ENCODE peak calls at places on chromosomes 13 and 19, in ten cellular contexts. One of them, this sample, is unnamed.

GRCh38 chr19:49103331-49104085 is 10.7 kb upstream of the LIN7B start:
- DNase-seq in activated naive CD8-positive, alpha-beta T cell treated with anti-CD3 and anti-CD28 coated beads for 36 hours: no peak
- DNase-seq in Kasumi-1: no peak
- DNase-seq in left kidney: peak; percentile 22
- DNase-seq in EL: no peak
- DNase-seq in smooth muscle cell of the brain vasculature: no peak
- DNase-seq in activated T-cell treated with anti-CD3 and anti-CD28 coated beads, Interleukin-2, amount 50 U/mL, for 1 hour: no peak
- DNase-seq in T-helper 17 cell: no peak
- DNase-seq in NCI-H2029: no peak
- DNase-seq in stimulated activated CD8-positive, alpha-beta memory T cell treated with anti-CD3 and anti-CD28 coated beads, Interleukin-2, amount 100 ng/mL, for 48 hours: no peak
- DNase-seq in this sample: no peak

GRCh38 chr13:56869671-56870070 is 271.0 kb upstream of the PRR20A start:
- DNase-seq in activated naive CD8-positive, alpha-beta T cell treated with anti-CD3 and anti-CD28 coated beads for 36 hours: no peak
- DNase-seq in Kasumi-1: no peak
- DNase-seq in left kidney: no peak
- DNase-seq in EL: no peak
- DNase-seq in smooth muscle cell of the brain vasculature: no peak
- DNase-seq in activated T-cell treated with anti-CD3 and anti-CD28 coated beads, Interleukin-2, amount 50 U/mL, for 1 hour: no peak
- DNase-seq in T-helper 17 cell: no peak
- DNase-seq in NCI-H2029: no peak
- DNase-seq in stimulated activated CD8-positive, alpha-beta memory T cell treated with anti-CD3 and anti-CD28 coated beads, Interleukin-2, amount 100 ng/mL, for 48 hours: no peak
- DNase-seq in this sample: no peak

GRCh38 chr19:29812080-29812880 is 489 bp downstream of the CCNE1 start:
- DNase-seq in activated naive CD8-positive, alpha-beta T cell treated with anti-CD3 and anti-CD28 coated beads for 36 hours: peak; percentile 21
- DNase-seq in Kasumi-1: no peak
- DNase-seq in left kidney: peak; percentile 39
- DNase-seq in EL: peak; percentile 6
- DNase-seq in smooth muscle cell of the brain vasculature: no peak
- DNase-seq in activated T-cell treated with anti-CD3 and anti-CD28 coated beads, Interleukin-2, amount 50 U/mL, for 1 hour: peak; percentile 40
- DNase-seq in T-helper 17 cell: peak; percentile 7
- DNase-seq in NCI-H2029: no peak
- DNase-seq in stimulated activated CD8-positive, alpha-beta memory T cell treated with anti-CD3 and anti-CD28 coated beads, Interleukin-2, amount 100 ng/mL, for 48 hours: no peak
- DNase-seq in this sample: no peak

GRCh38 chr19:47381653-47382279 is 32.7 kb downstream of the DHX34 start:
- DNase-seq in activated naive CD8-positive, alpha-beta T cell treated with anti-CD3 and anti-CD28 coated beads for 36 hours: no peak
- DNase-seq in Kasumi-1: no peak
- DNase-seq in left kidney: no peak
- DNase-seq in EL: no peak
- DNase-seq in smooth muscle cell of the brain vasculature: no peak
- DNase-seq in activated T-cell treated with anti-CD3 and anti-CD28 coated beads, Interleukin-2, amount 50 U/mL, for 1 hour: no peak
- DNase-seq in T-helper 17 cell: no peak
- DNase-seq in NCI-H2029: no peak
- DNase-seq in stimulated activated CD8-positive, alpha-beta memory T cell treated with anti-CD3 and anti-CD28 coated beads, Interleukin-2, amount 100 ng/mL, for 48 hours: no peak
- DNase-seq in this sample: no peak

GRCh38 chr13:43128504-43128929 is 105.1 kb downstream of the DNAJC15 start:
- DNase-seq in activated naive CD8-positive, alpha-beta T cell treated with anti-CD3 and anti-CD28 coated beads for 36 hours: no peak
- DNase-seq in Kasumi-1: no peak
- DNase-seq in left kidney: peak; percentile 58
- DNase-seq in EL: no peak
- DNase-seq in smooth muscle cell of the brain vasculature: no peak
- DNase-seq in activated T-cell treated with anti-CD3 and anti-CD28 coated beads, Interleukin-2, amount 50 U/mL, for 1 hour: no peak
- DNase-seq in T-helper 17 cell: no peak
- DNase-seq in NCI-H2029: no peak
- DNase-seq in stimulated activated CD8-positive, alpha-beta memory T cell treated with anti-CD3 and anti-CD28 coated beads, Interleukin-2, amount 100 ng/mL, for 48 hours: no peak
- DNase-seq in this sample: no peak

GRCh38 chr19:41868120-41868988 is 8.3 kb downstream of the RPS19 start:
- DNase-seq in activated naive CD8-positive, alpha-beta T cell treated with anti-CD3 and anti-CD28 coated beads for 36 hours: no peak
- DNase-seq in Kasumi-1: no peak
- DNase-seq in left kidney: no peak
- DNase-seq in EL: no peak
- DNase-seq in smooth muscle cell of the brain vasculature: no peak
- DNase-seq in activated T-cell treated with anti-CD3 and anti-CD28 coated beads, Interleukin-2, amount 50 U/mL, for 1 hour: no peak
- DNase-seq in T-helper 17 cell: no peak
- DNase-seq in NCI-H2029: peak; percentile 75
- DNase-seq in stimulated activated CD8-positive, alpha-beta memory T cell treated with anti-CD3 and anti-CD28 coated beads, Interleukin-2, amount 100 ng/mL, for 48 hours: no peak
- DNase-seq in this sample: no peak

GRCh38 chr13:114105351-114106225 is 26.8 kb downstream of the RASA3 start:
- DNase-seq in activated naive CD8-positive, alpha-beta T cell treated with anti-CD3 and anti-CD28 coated beads for 36 hours: no peak
- DNase-seq in Kasumi-1: no peak
- DNase-seq in left kidney: peak; percentile 57
- DNase-seq in EL: peak; percentile 32
- DNase-seq in smooth muscle cell of the brain vasculature: no peak
- DNase-seq in activated T-cell treated with anti-CD3 and anti-CD28 coated beads, Interleukin-2, amount 50 U/mL, for 1 hour: peak; percentile 15
- DNase-seq in T-helper 17 cell: no peak
- DNase-seq in NCI-H2029: no peak
- DNase-seq in stimulated activated CD8-positive, alpha-beta memory T cell treated with anti-CD3 and anti-CD28 coated beads, Interleukin-2, amount 100 ng/mL, for 48 hours: no peak
- DNase-seq in this sample: no peak

GRCh38 chr13:77062097-77062496 is 35.1 kb upstream of the FBXL3 start:
- DNase-seq in activated naive CD8-positive, alpha-beta T cell treated with anti-CD3 and anti-CD28 coated beads for 36 hours: no peak
- DNase-seq in Kasumi-1: no peak
- DNase-seq in left kidney: no peak
- DNase-seq in EL: no peak
- DNase-seq in smooth muscle cell of the brain vasculature: no peak
- DNase-seq in activated T-cell treated with anti-CD3 and anti-CD28 coated beads, Interleukin-2, amount 50 U/mL, for 1 hour: no peak
- DNase-seq in T-helper 17 cell: no peak
- DNase-seq in NCI-H2029: no peak
- DNase-seq in stimulated activated CD8-positive, alpha-beta memory T cell treated with anti-CD3 and anti-CD28 coated beads, Interleukin-2, amount 100 ng/mL, for 48 hours: no peak
- DNase-seq in this sample: peak; percentile 67

GRCh38 chr13:113769881-113770280 is 10.9 kb downstream of the TMEM255B start:
- DNase-seq in activated naive CD8-positive, alpha-beta T cell treated with anti-CD3 and anti-CD28 coated beads for 36 hours: no peak
- DNase-seq in Kasumi-1: no peak
- DNase-seq in left kidney: peak; percentile 10
- DNase-seq in EL: no peak
- DNase-seq in smooth muscle cell of the brain vasculature: no peak
- DNase-seq in activated T-cell treated with anti-CD3 and anti-CD28 coated beads, Interleukin-2, amount 50 U/mL, for 1 hour: no peak
- DNase-seq in T-helper 17 cell: no peak
- DNase-seq in NCI-H2029: no peak
- DNase-seq in stimulated activated CD8-positive, alpha-beta memory T cell treated with anti-CD3 and anti-CD28 coated beads, Interleukin-2, amount 100 ng/mL, for 48 hours: no peak
- DNase-seq in this sample: no peak

GRCh38 chr13:27354379-27354778 is 70.0 kb upstream of the GTF3A start:
- DNase-seq in activated naive CD8-positive, alpha-beta T cell treated with anti-CD3 and anti-CD28 coated beads for 36 hours: no peak
- DNase-seq in Kasumi-1: no peak
- DNase-seq in left kidney: no peak
- DNase-seq in EL: peak; percentile 6
- DNase-seq in smooth muscle cell of the brain vasculature: no peak
- DNase-seq in activated T-cell treated with anti-CD3 and anti-CD28 coated beads, Interleukin-2, amount 50 U/mL, for 1 hour: no peak
- DNase-seq in T-helper 17 cell: no peak
- DNase-seq in NCI-H2029: no peak
- DNase-seq in stimulated activated CD8-positive, alpha-beta memory T cell treated with anti-CD3 and anti-CD28 coated beads, Interleukin-2, amount 100 ng/mL, for 48 hours: no peak
- DNase-seq in this sample: peak; percentile 77

GRCh38 chr13:110283661-110284516 is 23.1 kb downstream of the COL4A1 start:
- DNase-seq in activated naive CD8-positive, alpha-beta T cell treated with anti-CD3 and anti-CD28 coated beads for 36 hours: no peak
- DNase-seq in Kasumi-1: no peak
- DNase-seq in left kidney: no peak
- DNase-seq in EL: peak; percentile 68
- DNase-seq in smooth muscle cell of the brain vasculature: no peak
- DNase-seq in activated T-cell treated with anti-CD3 and anti-CD28 coated beads, Interleukin-2, amount 50 U/mL, for 1 hour: no peak
- DNase-seq in T-helper 17 cell: no peak
- DNase-seq in NCI-H2029: no peak
- DNase-seq in stimulated activated CD8-positive, alpha-beta memory T cell treated with anti-CD3 and anti-CD28 coated beads, Interleukin-2, amount 100 ng/mL, for 48 hours: no peak
- DNase-seq in this sample: peak; percentile 66

GRCh38 chr13:112245959-112246358 is 130.2 kb upstream of the SPACA7 start:
- DNase-seq in activated naive CD8-positive, alpha-beta T cell treated with anti-CD3 and anti-CD28 coated beads for 36 hours: no peak
- DNase-seq in Kasumi-1: no peak
- DNase-seq in left kidney: no peak
- DNase-seq in EL: no peak
- DNase-seq in smooth muscle cell of the brain vasculature: no peak
- DNase-seq in activated T-cell treated with anti-CD3 and anti-CD28 coated beads, Interleukin-2, amount 50 U/mL, for 1 hour: no peak
- DNase-seq in T-helper 17 cell: no peak
- DNase-seq in NCI-H2029: no peak
- DNase-seq in stimulated activated CD8-positive, alpha-beta memory T cell treated with anti-CD3 and anti-CD28 coated beads, Interleukin-2, amount 100 ng/mL, for 48 hours: no peak
- DNase-seq in this sample: no peak

GRCh38 chr13:72864142-72865035 is 82.5 kb downstream of the PIBF1 start:
- DNase-seq in activated naive CD8-positive, alpha-beta T cell treated with anti-CD3 and anti-CD28 coated beads for 36 hours: no peak
- DNase-seq in Kasumi-1: no peak
- DNase-seq in left kidney: no peak
- DNase-seq in EL: peak; percentile 32
- DNase-seq in smooth muscle cell of the brain vasculature: no peak
- DNase-seq in activated T-cell treated with anti-CD3 and anti-CD28 coated beads, Interleukin-2, amount 50 U/mL, for 1 hour: no peak
- DNase-seq in T-helper 17 cell: no peak
- DNase-seq in NCI-H2029: no peak
- DNase-seq in stimulated activated CD8-positive, alpha-beta memory T cell treated with anti-CD3 and anti-CD28 coated beads, Interleukin-2, amount 100 ng/mL, for 48 hours: no peak
- DNase-seq in this sample: peak; percentile 69

GRCh38 chr19:3266792-3267469 is 42.5 kb downstream of the CELF5 start:
- DNase-seq in activated naive CD8-positive, alpha-beta T cell treated with anti-CD3 and anti-CD28 coated beads for 36 hours: no peak
- DNase-seq in Kasumi-1: no peak
- DNase-seq in left kidney: peak; percentile 29
- DNase-seq in EL: no peak
- DNase-seq in smooth muscle cell of the brain vasculature: no peak
- DNase-seq in activated T-cell treated with anti-CD3 and anti-CD28 coated beads, Interleukin-2, amount 50 U/mL, for 1 hour: no peak
- DNase-seq in T-helper 17 cell: no peak
- DNase-seq in NCI-H2029: no peak
- DNase-seq in stimulated activated CD8-positive, alpha-beta memory T cell treated with anti-CD3 and anti-CD28 coated beads, Interleukin-2, amount 100 ng/mL, for 48 hours: no peak
- DNase-seq in this sample: no peak

GRCh38 chr19:5680083-5680436 is 256 bp downstream of the MICOS13 start:
- DNase-seq in activated naive CD8-positive, alpha-beta T cell treated with anti-CD3 and anti-CD28 coated beads for 36 hours: no peak
- DNase-seq in Kasumi-1: no peak
- DNase-seq in left kidney: no peak
- DNase-seq in EL: peak; percentile 42
- DNase-seq in smooth muscle cell of the brain vasculature: no peak
- DNase-seq in activated T-cell treated with anti-CD3 and anti-CD28 coated beads, Interleukin-2, amount 50 U/mL, for 1 hour: peak; percentile 35
- DNase-seq in T-helper 17 cell: no peak
- DNase-seq in NCI-H2029: no peak
- DNase-seq in stimulated activated CD8-positive, alpha-beta memory T cell treated with anti-CD3 and anti-CD28 coated beads, Interleukin-2, amount 100 ng/mL, for 48 hours: no peak
- DNase-seq in this sample: peak; percentile 21

GRCh38 chr13:32209670-32210069 is 105.5 kb downstream of the ZAR1L start:
- DNase-seq in activated naive CD8-positive, alpha-beta T cell treated with anti-CD3 and anti-CD28 coated beads for 36 hours: no peak
- DNase-seq in Kasumi-1: no peak
- DNase-seq in left kidney: no peak
- DNase-seq in EL: no peak
- DNase-seq in smooth muscle cell of the brain vasculature: no peak
- DNase-seq in activated T-cell treated with anti-CD3 and anti-CD28 coated beads, Interleukin-2, amount 50 U/mL, for 1 hour: no peak
- DNase-seq in T-helper 17 cell: no peak
- DNase-seq in NCI-H2029: no peak
- DNase-seq in stimulated activated CD8-positive, alpha-beta memory T cell treated with anti-CD3 and anti-CD28 coated beads, Interleukin-2, amount 100 ng/mL, for 48 hours: no peak
- DNase-seq in this sample: peak; percentile 36

GRCh38 chr13:81929988-81930387 is 1589.1 kb upstream of the SPRY2 start:
- DNase-seq in activated naive CD8-positive, alpha-beta T cell treated with anti-CD3 and anti-CD28 coated beads for 36 hours: no peak
- DNase-seq in Kasumi-1: peak; percentile 64
- DNase-seq in left kidney: peak; percentile 68
- DNase-seq in EL: peak; percentile 40
- DNase-seq in smooth muscle cell of the brain vasculature: no peak
- DNase-seq in activated T-cell treated with anti-CD3 and anti-CD28 coated beads, Interleukin-2, amount 50 U/mL, for 1 hour: no peak
- DNase-seq in T-helper 17 cell: no peak
- DNase-seq in NCI-H2029: no peak
- DNase-seq in stimulated activated CD8-positive, alpha-beta memory T cell treated with anti-CD3 and anti-CD28 coated beads, Interleukin-2, amount 100 ng/mL, for 48 hours: no peak
- DNase-seq in this sample: no peak

GRCh38 chr13:91101436-91101835 is 246.1 kb upstream of the MIR17HG start:
- DNase-seq in activated naive CD8-positive, alpha-beta T cell treated with anti-CD3 and anti-CD28 coated beads for 36 hours: no peak
- DNase-seq in Kasumi-1: no peak
- DNase-seq in left kidney: peak; percentile 38
- DNase-seq in EL: no peak
- DNase-seq in smooth muscle cell of the brain vasculature: no peak
- DNase-seq in activated T-cell treated with anti-CD3 and anti-CD28 coated beads, Interleukin-2, amount 50 U/mL, for 1 hour: no peak
- DNase-seq in T-helper 17 cell: no peak
- DNase-seq in NCI-H2029: no peak
- DNase-seq in stimulated activated CD8-positive, alpha-beta memory T cell treated with anti-CD3 and anti-CD28 coated beads, Interleukin-2, amount 100 ng/mL, for 48 hours: no peak
- DNase-seq in this sample: no peak

GRCh38 chr13:46562581-46562980 is 9.6 kb downstream of the LRCH1 start:
- DNase-seq in activated naive CD8-positive, alpha-beta T cell treated with anti-CD3 and anti-CD28 coated beads for 36 hours: no peak
- DNase-seq in Kasumi-1: no peak
- DNase-seq in left kidney: no peak
- DNase-seq in EL: no peak
- DNase-seq in smooth muscle cell of the brain vasculature: no peak
- DNase-seq in activated T-cell treated with anti-CD3 and anti-CD28 coated beads, Interleukin-2, amount 50 U/mL, for 1 hour: no peak
- DNase-seq in T-helper 17 cell: no peak
- DNase-seq in NCI-H2029: no peak
- DNase-seq in stimulated activated CD8-positive, alpha-beta memory T cell treated with anti-CD3 and anti-CD28 coated beads, Interleukin-2, amount 100 ng/mL, for 48 hours: no peak
- DNase-seq in this sample: no peak

This sample was measured in IMR-90.